ENCODE peak calls at places on chromosomes 1 and 21, in six cellular contexts. U, Q, W, R, E and Z are unnamed samples.

GRCh38 chr1:6246497-6247295 is 2.7 kb downstream of the HES3 start:
- DNase-seq in U (no peak), Q (peak; percentile 77), W (peak; percentile 98), R (no peak), E (peak; percentile 88), Z (peak; percentile 44)

GRCh38 chr1:109252893-109253802 is 3.8 kb downstream of the CELSR2 start:
- DNase-seq in U (peak; percentile 69), Q (no peak), W (no peak), R (no peak), E (no peak), Z (peak; percentile 81)

GRCh38 chr1:117535776-117536175 is 70.1 kb upstream of the TENT5C start:
- DNase-seq in U (no peak), Q (no peak), W (no peak), R (no peak), E (no peak), Z (no peak)

GRCh38 chr1:89719502-89720306 is 86.8 kb downstream of the LRRC8C start:
- DNase-seq in U (no peak), Q (no peak), W (no peak), R (peak; percentile 24), E (peak; percentile 54), Z (no peak)

GRCh38 chr1:6275826-6276764 is 15.2 kb upstream of the GPR153 start:
- DNase-seq in U (no peak), Q (no peak), W (peak; percentile 80), R (peak; percentile 24), E (peak; percentile 87), Z (no peak)

GRCh38 chr21:31173881-31174555 is 135.7 kb upstream of the KRTAP19-8 start:
- DNase-seq in U (no peak), Q (no peak), W (no peak), R (no peak), E (no peak), Z (peak; percentile 53)

GRCh38 chr1:51215169-51215568 is 20.9 kb upstream of the RNF11 start:
- DNase-seq in U (no peak), Q (no peak), W (no peak), R (no peak), E (no peak), Z (no peak)

GRCh38 chr21:45482899-45483821 is 59.1 kb downstream of the SLC19A1 start:
- DNase-seq in U (no peak), Q (no peak), W (no peak), R (no peak), E (no peak), Z (no peak)

GRCh38 chr1:205343431-205344009 is 13.2 kb downstream of the KLHDC8A start:
- DNase-seq in U (no peak), Q (no peak), W (peak; percentile 84), R (no peak), E (no peak), Z (no peak)

GRCh38 chr1:15943515-15944307 is 32.2 kb downstream of the ZBTB17 start:
- DNase-seq in U (no peak), Q (no peak), W (peak; percentile 60), R (no peak), E (no peak), Z (no peak)

GRCh38 chr1:162357681-162358266 is 18.9 kb downstream of the SPATA46 start:
- DNase-seq in U (no peak), Q (no peak), W (peak; percentile 85), R (no peak), E (peak; percentile 70), Z (no peak)

GRCh38 chr1:15038232-15039016 is 115.1 kb upstream of the TMEM51 start:
- DNase-seq in U (no peak), Q (no peak), W (peak; percentile 79), R (no peak), E (peak; percentile 11), Z (no peak)

GRCh38 chr1:196678510-196678884 is 26.7 kb downstream of the CFH start:
- DNase-seq in U (no peak), Q (no peak), W (no peak), R (peak; percentile 53), E (peak; percentile 71), Z (no peak)

GRCh38 chr1:19665044-19665455 is 375 bp downstream of the HTR6 start:
- DNase-seq in U (no peak), Q (no peak), W (no peak), R (no peak), E (no peak), Z (no peak)

GRCh38 chr1:206734499-206735142 is 36.0 kb upstream of the IL19 start:
- DNase-seq in U (no peak), Q (peak; percentile 90), W (peak; percentile 92), R (no peak), E (peak; percentile 65), Z (no peak)

GRCh38 chr1:63864224-63864623 is 90.4 kb downstream of the ROR1 start:
- DNase-seq in U (no peak), Q (no peak), W (no peak), R (no peak), E (no peak), Z (no peak)

GRCh38 chr1:235910357-235911299 is 43.9 kb upstream of the LYST start:
- DNase-seq in U (no peak), Q (no peak), W (peak; percentile 81), R (peak; percentile 91), E (peak; percentile 88), Z (no peak)

GRCh38 chr21:15379776-15380175 is 315.0 kb upstream of the NRIP1 start:
- DNase-seq in U (no peak), Q (no peak), W (no peak), R (no peak), E (no peak), Z (no peak)

GRCh38 chr1:65510961-65511360 is 90.5 kb downstream of the LEPR start:
- DNase-seq in U (no peak), Q (no peak), W (no peak), R (no peak), E (no peak), Z (no peak)

GRCh38 chr1:186834405-186834958 is 5.7 kb downstream of the PLA2G4A start:
- DNase-seq in U (no peak), Q (no peak), W (no peak), R (no peak), E (no peak), Z (no peak)

GRCh38 chr1:248818505-248819374 is 7.0 kb downstream of the SH3BP5L start:
- DNase-seq in U (no peak), Q (no peak), W (peak; percentile 21), R (no peak), E (no peak), Z (no peak)

GRCh38 chr1:153881764-153882163 is 41.0 kb downstream of the GATAD2B start:
- DNase-seq in U (no peak), Q (no peak), W (peak; percentile 22), R (no peak), E (peak; percentile 64), Z (no peak)

GRCh38 chr1:68673771-68674170 is 176.9 kb upstream of the DEPDC1 start:
- DNase-seq in U (no peak), Q (no peak), W (no peak), R (no peak), E (no peak), Z (no peak)

GRCh38 chr1:116878804-116879477 is 30.8 kb upstream of the PTGFRN start:
- DNase-seq in U (no peak), Q (no peak), W (peak; percentile 63), R (no peak), E (peak; percentile 41), Z (peak; percentile 30)

GRCh38 chr1:156692958-156693857 is 12.2 kb downstream of the CRABP2 start:
- DNase-seq in U (no peak), Q (no peak), W (peak; percentile 97), R (no peak), E (no peak), Z (no peak)